ENCODE peak calls at places on chromosomes 11 and 22, in nine cellular contexts. C, G, O, E, S, Y, U, H and N are unnamed samples.

GRCh38 chr11:59706518-59707285 is 6.9 kb downstream of the OR10V1 start:
- DNase-seq in C (peak), G (no peak), O (no peak), E (no peak), S (peak), Y (peak), U (no peak), H (no peak), N (no peak)

GRCh38 chr11:26849009-26849408 is 127.1 kb upstream of the SLC5A12 start:
- DNase-seq in C (no peak), G (no peak), O (no peak), E (no peak), S (no peak), Y (no peak), U (no peak), H (no peak), N (no peak)

GRCh38 chr11:76233196-76233921 is 27.1 kb upstream of the WNT11 start:
- DNase-seq in C (no peak), G (no peak), O (no peak), E (peak), S (no peak), Y (no peak), U (peak), H (no peak), N (no peak)

GRCh38 chr22:32760815-32761214 is 40.7 kb upstream of the TIMP3 start:
- DNase-seq in C (no peak), G (no peak), O (no peak), E (no peak), S (no peak), Y (no peak), U (no peak), H (no peak), N (no peak)

GRCh38 chr11:19648321-19648720 is 64.3 kb upstream of the NAV2 start:
- DNase-seq in C (no peak), G (no peak), O (no peak), E (no peak), S (no peak), Y (no peak), U (no peak), H (no peak), N (no peak)

GRCh38 chr11:35302388-35302787 is 117.0 kb downstream of the SLC1A2 start:
- DNase-seq in C (no peak), G (no peak), O (no peak), E (no peak), S (peak), Y (no peak), U (no peak), H (no peak), N (no peak)

GRCh38 chr11:11137339-11137738 is 215.7 kb downstream of the CSNK2A3 start:
- DNase-seq in C (no peak), G (no peak), O (no peak), E (no peak), S (no peak), Y (no peak), U (no peak), H (no peak), N (no peak)

GRCh38 chr11:76524461-76524860 is 79.6 kb downstream of the EMSY start:
- DNase-seq in C (no peak), G (no peak), O (no peak), E (no peak), S (peak), Y (no peak), U (no peak), H (no peak), N (no peak)

GRCh38 chr11:103659138-103659734 is 377.2 kb upstream of the DDI1 start:
- DNase-seq in C (no peak), G (no peak), O (no peak), E (no peak), S (peak), Y (no peak), U (no peak), H (no peak), N (no peak)

GRCh38 chr22:44682556-44683168 is 19.3 kb upstream of the PRR5 start:
- DNase-seq in C (no peak), G (no peak), O (no peak), E (no peak), S (no peak), Y (no peak), U (peak), H (no peak), N (no peak)

GRCh38 chr22:47281126-47282106 is 519.0 kb downstream of the TBC1D22A start:
- DNase-seq in C (no peak), G (no peak), O (no peak), E (no peak), S (peak), Y (no peak), U (peak), H (peak), N (no peak)

GRCh38 chr11:41189711-41190477 is 269.6 kb downstream of the LRRC4C start:
- DNase-seq in C (no peak), G (no peak), O (no peak), E (no peak), S (no peak), Y (no peak), U (no peak), H (no peak), N (peak)

GRCh38 chr11:85170184-85170583 is 457.0 kb downstream of the DLG2 start:
- DNase-seq in C (no peak), G (no peak), O (no peak), E (no peak), S (no peak), Y (peak), U (no peak), H (no peak), N (no peak)

GRCh38 chr11:35997908-35998307 is 54.0 kb downstream of the LDLRAD3 start:
- DNase-seq in C (no peak), G (no peak), O (no peak), E (no peak), S (no peak), Y (no peak), U (peak), H (no peak), N (no peak)

GRCh38 chr22:44026630-44027511 is 2.8 kb downstream of the PARVB start:
- DNase-seq in C (peak), G (no peak), O (no peak), E (peak), S (peak), Y (no peak), U (peak), H (no peak), N (no peak)